ENCODE peak calls at places on chromosomes 11 and 22, in nine cellular contexts. One of them, this sample, is unnamed.

GRCh38 chr11:108216988-108217387 is 5.5 kb downstream of the NPAT start:
- DNase-seq in activated CD4-positive, alpha-beta T cell treated with anti-CD3 and anti-CD28 coated beads, Interleukin-2, amount 50 U/mL, for 24 hours: no peak
- DNase-seq in cardiac muscle cell: no peak
- DNase-seq in left colon: no peak
- DNase-seq in HT-29: no peak
- DNase-seq in MM.1S: no peak
- DNase-seq in epithelial cell of prostate: no peak
- DNase-seq in NCI-H510A: no peak
- DNase-seq in activated CD4-positive, CD25-positive, alpha-beta regulatory T cell: no peak
- DNase-seq in this sample: no peak

GRCh38 chr11:102421262-102421661 is 31.3 kb downstream of the TMEM123 start:
- DNase-seq in activated CD4-positive, alpha-beta T cell treated with anti-CD3 and anti-CD28 coated beads, Interleukin-2, amount 50 U/mL, for 24 hours: no peak
- DNase-seq in cardiac muscle cell: no peak
- DNase-seq in left colon: no peak
- DNase-seq in HT-29: no peak
- DNase-seq in MM.1S: no peak
- DNase-seq in epithelial cell of prostate: no peak
- DNase-seq in NCI-H510A: peak
- DNase-seq in activated CD4-positive, CD25-positive, alpha-beta regulatory T cell: no peak
- DNase-seq in this sample: no peak

GRCh38 chr11:102306817-102307814 is 10.2 kb upstream of the BIRC3 start:
- DNase-seq in activated CD4-positive, alpha-beta T cell treated with anti-CD3 and anti-CD28 coated beads, Interleukin-2, amount 50 U/mL, for 24 hours: no peak
- DNase-seq in cardiac muscle cell: no peak
- DNase-seq in left colon: no peak
- DNase-seq in HT-29: peak
- DNase-seq in MM.1S: no peak
- DNase-seq in epithelial cell of prostate: no peak
- DNase-seq in NCI-H510A: no peak
- DNase-seq in activated CD4-positive, CD25-positive, alpha-beta regulatory T cell: peak
- DNase-seq in this sample: peak

GRCh38 chr11:76614471-76615183 is 55.9 kb downstream of the LRRC32 start:
- DNase-seq in activated CD4-positive, alpha-beta T cell treated with anti-CD3 and anti-CD28 coated beads, Interleukin-2, amount 50 U/mL, for 24 hours: no peak
- DNase-seq in cardiac muscle cell: peak
- DNase-seq in left colon: peak
- DNase-seq in HT-29: no peak
- DNase-seq in MM.1S: no peak
- DNase-seq in epithelial cell of prostate: no peak
- DNase-seq in NCI-H510A: no peak
- DNase-seq in activated CD4-positive, CD25-positive, alpha-beta regulatory T cell: no peak
- DNase-seq in this sample: no peak

GRCh38 chr11:130159657-130160459 is at the start of gene ST14:
- DNase-seq in activated CD4-positive, alpha-beta T cell treated with anti-CD3 and anti-CD28 coated beads, Interleukin-2, amount 50 U/mL, for 24 hours: no peak
- DNase-seq in cardiac muscle cell: no peak
- DNase-seq in left colon: peak
- DNase-seq in HT-29: peak
- DNase-seq in MM.1S: peak
- DNase-seq in epithelial cell of prostate: no peak
- DNase-seq in NCI-H510A: peak
- DNase-seq in activated CD4-positive, CD25-positive, alpha-beta regulatory T cell: no peak
- DNase-seq in this sample: no peak

GRCh38 chr11:61071208-61071681 is 31.0 kb upstream of the CD5 start:
- DNase-seq in activated CD4-positive, alpha-beta T cell treated with anti-CD3 and anti-CD28 coated beads, Interleukin-2, amount 50 U/mL, for 24 hours: peak
- DNase-seq in cardiac muscle cell: no peak
- DNase-seq in left colon: peak
- DNase-seq in HT-29: no peak
- DNase-seq in MM.1S: no peak
- DNase-seq in epithelial cell of prostate: no peak
- DNase-seq in NCI-H510A: no peak
- DNase-seq in activated CD4-positive, CD25-positive, alpha-beta regulatory T cell: peak
- DNase-seq in this sample: peak

GRCh38 chr22:50268655-50269113 is 1.5 kb downstream of the MAPK11 start:
- DNase-seq in activated CD4-positive, alpha-beta T cell treated with anti-CD3 and anti-CD28 coated beads, Interleukin-2, amount 50 U/mL, for 24 hours: no peak
- DNase-seq in cardiac muscle cell: peak
- DNase-seq in left colon: no peak
- DNase-seq in HT-29: peak
- DNase-seq in MM.1S: no peak
- DNase-seq in epithelial cell of prostate: no peak
- DNase-seq in NCI-H510A: no peak
- DNase-seq in activated CD4-positive, CD25-positive, alpha-beta regulatory T cell: no peak
- DNase-seq in this sample: no peak

GRCh38 chr22:39526736-39527171 is 5.8 kb downstream of the RPS19BP1 start:
- DNase-seq in activated CD4-positive, alpha-beta T cell treated with anti-CD3 and anti-CD28 coated beads, Interleukin-2, amount 50 U/mL, for 24 hours: no peak
- DNase-seq in cardiac muscle cell: no peak
- DNase-seq in left colon: no peak
- DNase-seq in HT-29: no peak
- DNase-seq in MM.1S: no peak
- DNase-seq in epithelial cell of prostate: no peak
- DNase-seq in NCI-H510A: no peak
- DNase-seq in activated CD4-positive, CD25-positive, alpha-beta regulatory T cell: no peak
- DNase-seq in this sample: no peak

GRCh38 chr11:82864268-82864667 is 36.0 kb downstream of the PRCP start:
- DNase-seq in activated CD4-positive, alpha-beta T cell treated with anti-CD3 and anti-CD28 coated beads, Interleukin-2, amount 50 U/mL, for 24 hours: no peak
- DNase-seq in cardiac muscle cell: peak
- DNase-seq in left colon: peak
- DNase-seq in HT-29: peak
- DNase-seq in MM.1S: peak
- DNase-seq in epithelial cell of prostate: no peak
- DNase-seq in NCI-H510A: peak
- DNase-seq in activated CD4-positive, CD25-positive, alpha-beta regulatory T cell: no peak
- DNase-seq in this sample: no peak

GRCh38 chr22:23408321-23408720 is 171.8 kb downstream of the IGLL1 start:
- DNase-seq in activated CD4-positive, alpha-beta T cell treated with anti-CD3 and anti-CD28 coated beads, Interleukin-2, amount 50 U/mL, for 24 hours: no peak
- DNase-seq in cardiac muscle cell: no peak
- DNase-seq in left colon: no peak
- DNase-seq in HT-29: no peak
- DNase-seq in MM.1S: no peak
- DNase-seq in epithelial cell of prostate: no peak
- DNase-seq in NCI-H510A: no peak
- DNase-seq in activated CD4-positive, CD25-positive, alpha-beta regulatory T cell: no peak
- DNase-seq in this sample: no peak

GRCh38 chr11:34426766-34427170 is 12.0 kb upstream of the CAT start:
- DNase-seq in activated CD4-positive, alpha-beta T cell treated with anti-CD3 and anti-CD28 coated beads, Interleukin-2, amount 50 U/mL, for 24 hours: no peak
- DNase-seq in cardiac muscle cell: no peak
- DNase-seq in left colon: no peak
- DNase-seq in HT-29: no peak
- DNase-seq in MM.1S: no peak
- DNase-seq in epithelial cell of prostate: no peak
- DNase-seq in NCI-H510A: no peak
- DNase-seq in activated CD4-positive, CD25-positive, alpha-beta regulatory T cell: no peak
- DNase-seq in this sample: no peak

GRCh38 chr11:100918551-100919500 is 210.8 kb downstream of the PGR start:
- DNase-seq in activated CD4-positive, alpha-beta T cell treated with anti-CD3 and anti-CD28 coated beads, Interleukin-2, amount 50 U/mL, for 24 hours: no peak
- DNase-seq in cardiac muscle cell: peak
- DNase-seq in left colon: no peak
- DNase-seq in HT-29: peak
- DNase-seq in MM.1S: no peak
- DNase-seq in epithelial cell of prostate: no peak
- DNase-seq in NCI-H510A: no peak
- DNase-seq in activated CD4-positive, CD25-positive, alpha-beta regulatory T cell: no peak
- DNase-seq in this sample: no peak

GRCh38 chr11:86941871-86942208 is 13.4 kb downstream of the FZD4 start:
- DNase-seq in activated CD4-positive, alpha-beta T cell treated with anti-CD3 and anti-CD28 coated beads, Interleukin-2, amount 50 U/mL, for 24 hours: no peak
- DNase-seq in cardiac muscle cell: no peak
- DNase-seq in left colon: no peak
- DNase-seq in HT-29: no peak
- DNase-seq in MM.1S: no peak
- DNase-seq in epithelial cell of prostate: no peak
- DNase-seq in NCI-H510A: no peak
- DNase-seq in activated CD4-positive, CD25-positive, alpha-beta regulatory T cell: no peak
- DNase-seq in this sample: no peak

GRCh38 chr11:70948416-70948815 is 304.0 kb downstream of the SHANK2 start:
- DNase-seq in activated CD4-positive, alpha-beta T cell treated with anti-CD3 and anti-CD28 coated beads, Interleukin-2, amount 50 U/mL, for 24 hours: no peak
- DNase-seq in cardiac muscle cell: no peak
- DNase-seq in left colon: no peak
- DNase-seq in HT-29: no peak
- DNase-seq in MM.1S: no peak
- DNase-seq in epithelial cell of prostate: no peak
- DNase-seq in NCI-H510A: no peak
- DNase-seq in activated CD4-positive, CD25-positive, alpha-beta regulatory T cell: no peak
- DNase-seq in this sample: no peak

GRCh38 chr11:76639621-76640020 is 30.9 kb downstream of the LRRC32 start:
- DNase-seq in activated CD4-positive, alpha-beta T cell treated with anti-CD3 and anti-CD28 coated beads, Interleukin-2, amount 50 U/mL, for 24 hours: no peak
- DNase-seq in cardiac muscle cell: no peak
- DNase-seq in left colon: no peak
- DNase-seq in HT-29: no peak
- DNase-seq in MM.1S: no peak
- DNase-seq in epithelial cell of prostate: no peak
- DNase-seq in NCI-H510A: no peak
- DNase-seq in activated CD4-positive, CD25-positive, alpha-beta regulatory T cell: no peak
- DNase-seq in this sample: no peak

GRCh38 chr11:23233075-23233474 is 372.8 kb upstream of the CCDC179 start:
- DNase-seq in activated CD4-positive, alpha-beta T cell treated with anti-CD3 and anti-CD28 coated beads, Interleukin-2, amount 50 U/mL, for 24 hours: no peak
- DNase-seq in cardiac muscle cell: peak
- DNase-seq in left colon: no peak
- DNase-seq in HT-29: no peak
- DNase-seq in MM.1S: no peak
- DNase-seq in epithelial cell of prostate: no peak
- DNase-seq in NCI-H510A: no peak
- DNase-seq in activated CD4-positive, CD25-positive, alpha-beta regulatory T cell: no peak
- DNase-seq in this sample: no peak

GRCh38 chr11:23423656-23424055 is 563.4 kb upstream of the CCDC179 start:
- DNase-seq in activated CD4-positive, alpha-beta T cell treated with anti-CD3 and anti-CD28 coated beads, Interleukin-2, amount 50 U/mL, for 24 hours: no peak
- DNase-seq in cardiac muscle cell: no peak
- DNase-seq in left colon: no peak
- DNase-seq in HT-29: no peak
- DNase-seq in MM.1S: no peak
- DNase-seq in epithelial cell of prostate: no peak
- DNase-seq in NCI-H510A: no peak
- DNase-seq in activated CD4-positive, CD25-positive, alpha-beta regulatory T cell: no peak
- DNase-seq in this sample: no peak

GRCh38 chr11:116107229-116107628 is 603.0 kb upstream of the CADM1 start:
- DNase-seq in activated CD4-positive, alpha-beta T cell treated with anti-CD3 and anti-CD28 coated beads, Interleukin-2, amount 50 U/mL, for 24 hours: no peak
- DNase-seq in cardiac muscle cell: no peak
- DNase-seq in left colon: no peak
- DNase-seq in HT-29: no peak
- DNase-seq in MM.1S: no peak
- DNase-seq in epithelial cell of prostate: no peak
- DNase-seq in NCI-H510A: no peak
- DNase-seq in activated CD4-positive, CD25-positive, alpha-beta regulatory T cell: no peak
- DNase-seq in this sample: no peak

GRCh38 chr11:59611570-59612565 is 3.7 kb downstream of the OSBP start:
- DNase-seq in activated CD4-positive, alpha-beta T cell treated with anti-CD3 and anti-CD28 coated beads, Interleukin-2, amount 50 U/mL, for 24 hours: no peak
- DNase-seq in cardiac muscle cell: no peak
- DNase-seq in left colon: peak
- DNase-seq in HT-29: peak
- DNase-seq in MM.1S: no peak
- DNase-seq in epithelial cell of prostate: no peak
- DNase-seq in NCI-H510A: no peak
- DNase-seq in activated CD4-positive, CD25-positive, alpha-beta regulatory T cell: no peak
- DNase-seq in this sample: no peak

GRCh38 chr11:64723117-64723906 is at the start of gene NRXN2:
- DNase-seq in activated CD4-positive, alpha-beta T cell treated with anti-CD3 and anti-CD28 coated beads, Interleukin-2, amount 50 U/mL, for 24 hours: peak
- DNase-seq in cardiac muscle cell: peak
- DNase-seq in left colon: peak
- DNase-seq in HT-29: peak
- DNase-seq in MM.1S: peak
- DNase-seq in epithelial cell of prostate: no peak
- DNase-seq in NCI-H510A: peak
- DNase-seq in activated CD4-positive, CD25-positive, alpha-beta regulatory T cell: peak
- DNase-seq in this sample: peak

GRCh38 chr11:134599180-134599810 is 187.3 kb upstream of the B3GAT1 start:
- DNase-seq in activated CD4-positive, alpha-beta T cell treated with anti-CD3 and anti-CD28 coated beads, Interleukin-2, amount 50 U/mL, for 24 hours: no peak
- DNase-seq in cardiac muscle cell: no peak
- DNase-seq in left colon: no peak
- DNase-seq in HT-29: no peak
- DNase-seq in MM.1S: no peak
- DNase-seq in epithelial cell of prostate: no peak
- DNase-seq in NCI-H510A: no peak
- DNase-seq in activated CD4-positive, CD25-positive, alpha-beta regulatory T cell: no peak
- DNase-seq in this sample: no peak

GRCh38 chr11:128291043-128291442 is 296.3 kb downstream of the ETS1 start:
- DNase-seq in activated CD4-positive, alpha-beta T cell treated with anti-CD3 and anti-CD28 coated beads, Interleukin-2, amount 50 U/mL, for 24 hours: no peak
- DNase-seq in cardiac muscle cell: no peak
- DNase-seq in left colon: no peak
- DNase-seq in HT-29: no peak
- DNase-seq in MM.1S: no peak
- DNase-seq in epithelial cell of prostate: no peak
- DNase-seq in NCI-H510A: no peak
- DNase-seq in activated CD4-positive, CD25-positive, alpha-beta regulatory T cell: no peak
- DNase-seq in this sample: no peak

GRCh38 chr11:70029115-70029830 is 48.8 kb upstream of the ANO1 start:
- DNase-seq in activated CD4-positive, alpha-beta T cell treated with anti-CD3 and anti-CD28 coated beads, Interleukin-2, amount 50 U/mL, for 24 hours: no peak
- DNase-seq in cardiac muscle cell: no peak
- DNase-seq in left colon: no peak
- DNase-seq in HT-29: no peak
- DNase-seq in MM.1S: no peak
- DNase-seq in epithelial cell of prostate: no peak
- DNase-seq in NCI-H510A: no peak
- DNase-seq in activated CD4-positive, CD25-positive, alpha-beta regulatory T cell: no peak
- DNase-seq in this sample: no peak

GRCh38 chr22:19064354-19065054 is 57.7 kb downstream of the DGCR2 start:
- DNase-seq in activated CD4-positive, alpha-beta T cell treated with anti-CD3 and anti-CD28 coated beads, Interleukin-2, amount 50 U/mL, for 24 hours: no peak
- DNase-seq in cardiac muscle cell: no peak
- DNase-seq in left colon: no peak
- DNase-seq in HT-29: no peak
- DNase-seq in MM.1S: no peak
- DNase-seq in epithelial cell of prostate: no peak
- DNase-seq in NCI-H510A: no peak
- DNase-seq in activated CD4-positive, CD25-positive, alpha-beta regulatory T cell: no peak
- DNase-seq in this sample: no peak